ENCODE peak calls at places on chromosomes 7 and 10, in eight cellular contexts. One of them, this sample, is unnamed.

GRCh38 chr10:72275351-72276012 is 1.8 kb downstream of the DDIT4 start:
- DNase-seq in upper lobe of right lung: no peak
- DNase-seq in pancreas: peak; percentile 67
- DNase-seq in right lobe of liver: peak; percentile 69
- DNase-seq in SK-N-SH: no peak
- DNase-seq in hepatocyte: no peak
- DNase-seq in RWPE2: no peak
- DNase-seq in AG04450: no peak
- DNase-seq in this sample: no peak

GRCh38 chr10:1097436-1097835 is 41.3 kb downstream of the WDR37 start:
- DNase-seq in upper lobe of right lung: no peak
- DNase-seq in pancreas: no peak
- DNase-seq in right lobe of liver: no peak
- DNase-seq in SK-N-SH: no peak
- DNase-seq in hepatocyte: no peak
- DNase-seq in RWPE2: no peak
- DNase-seq in AG04450: no peak
- DNase-seq in this sample: no peak

GRCh38 chr7:149783386-149784250 is 10.2 kb upstream of the ZNF467 start:
- DNase-seq in upper lobe of right lung: no peak
- DNase-seq in pancreas: no peak
- DNase-seq in right lobe of liver: no peak
- DNase-seq in SK-N-SH: no peak
- DNase-seq in hepatocyte: no peak
- DNase-seq in RWPE2: no peak
- DNase-seq in AG04450: no peak
- DNase-seq in this sample: no peak

GRCh38 chr10:132482090-132482489 is 55.5 kb upstream of the INPP5A start:
- DNase-seq in upper lobe of right lung: peak; percentile 25
- DNase-seq in pancreas: no peak
- DNase-seq in right lobe of liver: no peak
- DNase-seq in SK-N-SH: no peak
- DNase-seq in hepatocyte: peak; percentile 77
- DNase-seq in RWPE2: peak; percentile 60
- DNase-seq in AG04450: peak; percentile 85
- DNase-seq in this sample: no peak

GRCh38 chr10:11145498-11145855 is 127.8 kb downstream of the CELF2 start:
- DNase-seq in upper lobe of right lung: no peak
- DNase-seq in pancreas: no peak
- DNase-seq in right lobe of liver: no peak
- DNase-seq in SK-N-SH: no peak
- DNase-seq in hepatocyte: peak; percentile 41
- DNase-seq in RWPE2: no peak
- DNase-seq in AG04450: no peak
- DNase-seq in this sample: no peak

GRCh38 chr10:45422207-45422606 is 48.2 kb downstream of the ALOX5 start:
- DNase-seq in upper lobe of right lung: peak; percentile 48
- DNase-seq in pancreas: no peak
- DNase-seq in right lobe of liver: no peak
- DNase-seq in SK-N-SH: no peak
- DNase-seq in hepatocyte: no peak
- DNase-seq in RWPE2: no peak
- DNase-seq in AG04450: no peak
- DNase-seq in this sample: no peak

GRCh38 chr10:13526952-13527863 is 1.6 kb downstream of the BEND7 start:
- DNase-seq in upper lobe of right lung: no peak
- DNase-seq in pancreas: no peak
- DNase-seq in right lobe of liver: no peak
- DNase-seq in SK-N-SH: no peak
- DNase-seq in hepatocyte: peak; percentile 55
- DNase-seq in RWPE2: no peak
- DNase-seq in AG04450: no peak
- DNase-seq in this sample: no peak

GRCh38 chr10:64156131-64156530 is 634.9 kb downstream of the REEP3 start:
- DNase-seq in upper lobe of right lung: no peak
- DNase-seq in pancreas: no peak
- DNase-seq in right lobe of liver: no peak
- DNase-seq in SK-N-SH: no peak
- DNase-seq in hepatocyte: no peak
- DNase-seq in RWPE2: no peak
- DNase-seq in AG04450: no peak
- DNase-seq in this sample: no peak

GRCh38 chr10:130655313-130656186 is 519.4 kb downstream of the GLRX3 start:
- DNase-seq in upper lobe of right lung: no peak
- DNase-seq in pancreas: no peak
- DNase-seq in right lobe of liver: peak; percentile 40
- DNase-seq in SK-N-SH: no peak
- DNase-seq in hepatocyte: no peak
- DNase-seq in RWPE2: no peak
- DNase-seq in AG04450: no peak
- DNase-seq in this sample: peak; percentile 34

GRCh38 chr7:74068378-74069085 is 15.1 kb upstream of the LIMK1 start:
- DNase-seq in upper lobe of right lung: peak; percentile 40
- DNase-seq in pancreas: no peak
- DNase-seq in right lobe of liver: peak; percentile 52
- DNase-seq in SK-N-SH: no peak
- DNase-seq in hepatocyte: no peak
- DNase-seq in RWPE2: no peak
- DNase-seq in AG04450: no peak
- DNase-seq in this sample: no peak

GRCh38 chr10:104349623-104350142 is 4.0 kb upstream of the CFAP58 start:
- DNase-seq in upper lobe of right lung: no peak
- DNase-seq in pancreas: no peak
- DNase-seq in right lobe of liver: no peak
- DNase-seq in SK-N-SH: no peak
- DNase-seq in hepatocyte: peak; percentile 78
- DNase-seq in RWPE2: no peak
- DNase-seq in AG04450: no peak
- DNase-seq in this sample: no peak

GRCh38 chr10:63515002-63515763 is 6.0 kb upstream of the REEP3 start:
- DNase-seq in upper lobe of right lung: no peak
- DNase-seq in pancreas: no peak
- DNase-seq in right lobe of liver: no peak
- DNase-seq in SK-N-SH: no peak
- DNase-seq in hepatocyte: peak; percentile 8
- DNase-seq in RWPE2: no peak
- DNase-seq in AG04450: no peak
- DNase-seq in this sample: no peak

GRCh38 chr7:36264123-36264916 is 111.3 kb downstream of the EEPD1 start:
- DNase-seq in upper lobe of right lung: peak; percentile 74
- DNase-seq in pancreas: no peak
- DNase-seq in right lobe of liver: no peak
- DNase-seq in SK-N-SH: peak; percentile 21
- DNase-seq in hepatocyte: no peak
- DNase-seq in RWPE2: no peak
- DNase-seq in AG04450: no peak
- DNase-seq in this sample: no peak

GRCh38 chr7:24825315-24825917 is 68.2 kb upstream of the GSDME start:
- DNase-seq in upper lobe of right lung: no peak
- DNase-seq in pancreas: no peak
- DNase-seq in right lobe of liver: no peak
- DNase-seq in SK-N-SH: no peak
- DNase-seq in hepatocyte: peak; percentile 20
- DNase-seq in RWPE2: no peak
- DNase-seq in AG04450: no peak
- DNase-seq in this sample: no peak

GRCh38 chr7:152076324-152076821 is 50.9 kb downstream of the GALNT11 start:
- DNase-seq in upper lobe of right lung: no peak
- DNase-seq in pancreas: peak; percentile 51
- DNase-seq in right lobe of liver: no peak
- DNase-seq in SK-N-SH: peak; percentile 39
- DNase-seq in hepatocyte: peak; percentile 22
- DNase-seq in RWPE2: no peak
- DNase-seq in AG04450: no peak
- DNase-seq in this sample: no peak

GRCh38 chr7:105906690-105907089 is 30.3 kb upstream of the ATXN7L1 start:
- DNase-seq in upper lobe of right lung: no peak
- DNase-seq in pancreas: no peak
- DNase-seq in right lobe of liver: no peak
- DNase-seq in SK-N-SH: no peak
- DNase-seq in hepatocyte: no peak
- DNase-seq in RWPE2: no peak
- DNase-seq in AG04450: no peak
- DNase-seq in this sample: no peak

GRCh38 chr10:8049151-8049873 is 5.2 kb upstream of the GATA3 start:
- DNase-seq in upper lobe of right lung: no peak
- DNase-seq in pancreas: no peak
- DNase-seq in right lobe of liver: no peak
- DNase-seq in SK-N-SH: peak; percentile 60
- DNase-seq in hepatocyte: peak; percentile 25
- DNase-seq in RWPE2: no peak
- DNase-seq in AG04450: no peak
- DNase-seq in this sample: no peak

GRCh38 chr10:131475043-131475442 is 163.5 kb upstream of the TCERG1L start:
- DNase-seq in upper lobe of right lung: no peak
- DNase-seq in pancreas: no peak
- DNase-seq in right lobe of liver: no peak
- DNase-seq in SK-N-SH: no peak
- DNase-seq in hepatocyte: no peak
- DNase-seq in RWPE2: no peak
- DNase-seq in AG04450: no peak
- DNase-seq in this sample: no peak

GRCh38 chr7:135321556-135321955 is 87.9 kb downstream of the STRA8 start:
- DNase-seq in upper lobe of right lung: no peak
- DNase-seq in pancreas: no peak
- DNase-seq in right lobe of liver: no peak
- DNase-seq in SK-N-SH: peak; percentile 62
- DNase-seq in hepatocyte: no peak
- DNase-seq in RWPE2: no peak
- DNase-seq in AG04450: no peak
- DNase-seq in this sample: peak; percentile 61

GRCh38 chr7:36002900-36003299 is 150.2 kb upstream of the EEPD1 start:
- DNase-seq in upper lobe of right lung: no peak
- DNase-seq in pancreas: no peak
- DNase-seq in right lobe of liver: no peak
- DNase-seq in SK-N-SH: no peak
- DNase-seq in hepatocyte: no peak
- DNase-seq in RWPE2: no peak
- DNase-seq in AG04450: no peak
- DNase-seq in this sample: no peak

GRCh38 chr10:112332509-112333228 is 41.2 kb upstream of the ACSL5 start:
- DNase-seq in upper lobe of right lung: peak; percentile 79
- DNase-seq in pancreas: peak; percentile 36
- DNase-seq in right lobe of liver: peak; percentile 64
- DNase-seq in SK-N-SH: no peak
- DNase-seq in hepatocyte: no peak
- DNase-seq in RWPE2: no peak
- DNase-seq in AG04450: no peak
- DNase-seq in this sample: peak; percentile 40

GRCh38 chr10:71351087-71351486 is 32.0 kb downstream of the SLC29A3 start:
- DNase-seq in upper lobe of right lung: no peak
- DNase-seq in pancreas: no peak
- DNase-seq in right lobe of liver: no peak
- DNase-seq in SK-N-SH: no peak
- DNase-seq in hepatocyte: no peak
- DNase-seq in RWPE2: no peak
- DNase-seq in AG04450: no peak
- DNase-seq in this sample: no peak

GRCh38 chr10:728603-729002 is 39.1 kb upstream of the DIP2C start:
- DNase-seq in upper lobe of right lung: no peak
- DNase-seq in pancreas: no peak
- DNase-seq in right lobe of liver: no peak
- DNase-seq in SK-N-SH: no peak
- DNase-seq in hepatocyte: no peak
- DNase-seq in RWPE2: no peak
- DNase-seq in AG04450: no peak
- DNase-seq in this sample: no peak

GRCh38 chr7:54596747-54597146 is 54.6 kb downstream of the VSTM2A start:
- DNase-seq in upper lobe of right lung: no peak
- DNase-seq in pancreas: no peak
- DNase-seq in right lobe of liver: no peak
- DNase-seq in SK-N-SH: no peak
- DNase-seq in hepatocyte: no peak
- DNase-seq in RWPE2: no peak
- DNase-seq in AG04450: no peak
- DNase-seq in this sample: no peak

GRCh38 chr10:24951201-24952145 is 933 bp downstream of the PRTFDC1 start:
- DNase-seq in upper lobe of right lung: no peak
- DNase-seq in pancreas: no peak
- DNase-seq in right lobe of liver: no peak
- DNase-seq in SK-N-SH: peak; percentile 33
- DNase-seq in hepatocyte: peak; percentile 38
- DNase-seq in RWPE2: no peak
- DNase-seq in AG04450: no peak
- DNase-seq in this sample: no peak

DNA sequence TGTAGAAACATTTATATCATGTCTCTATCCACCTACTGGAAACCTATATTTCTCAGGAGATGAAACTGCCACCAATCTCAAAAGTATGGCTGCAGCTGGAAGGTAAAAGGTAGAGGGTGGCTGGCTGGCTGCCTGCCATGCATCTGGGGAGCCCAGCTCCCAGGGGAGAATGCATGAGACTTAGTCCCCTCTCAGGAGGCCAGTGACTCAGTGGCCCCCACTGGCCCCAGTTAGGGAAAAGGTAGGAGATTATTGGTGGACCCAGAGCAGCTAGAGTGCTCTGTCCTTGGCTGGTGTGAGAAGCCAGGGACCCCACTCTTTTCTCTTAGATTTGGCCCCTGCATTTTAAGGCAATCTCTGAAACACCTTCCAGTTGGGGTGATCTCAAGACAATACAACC is 6.8 kb upstream of the NKX2-3 start:
- DNase-seq in upper lobe of right lung: no peak
- DNase-seq in pancreas: no peak
- DNase-seq in right lobe of liver: no peak
- DNase-seq in SK-N-SH: no peak
- DNase-seq in hepatocyte: no peak
- DNase-seq in RWPE2: no peak
- DNase-seq in AG04450: no peak
- DNase-seq in this sample: no peak
- H3K27me3 ChIP-seq in upper lobe of right lung: peaks cover 100% of the 10 kb centered on the region
- H3K27me3 ChIP-seq in pancreas: peaks cover 57% of the 10 kb centered on the region
- H3K27me3 ChIP-seq in right lobe of liver: no peaks in the 10 kb centered on the region
- H3K27me3 ChIP-seq in SK-N-SH: peaks cover 97% of the 10 kb centered on the region
- H3K27me3 ChIP-seq in hepatocyte: peaks cover 100% of the 10 kb centered on the region
- H3K27me3 ChIP-seq in RWPE2: peaks cover 97% of the 10 kb centered on the region
- H3K27me3 ChIP-seq in AG04450: peaks cover 97% of the 10 kb centered on the region
- H3K27me3 ChIP-seq in this sample: peaks cover 79% of the 10 kb centered on the region

GRCh38 chr7:1076184-1077072 is 11.5 kb upstream of the GPER1 start:
- DNase-seq in upper lobe of right lung: no peak
- DNase-seq in pancreas: peak; percentile 83
- DNase-seq in right lobe of liver: peak; percentile 54
- DNase-seq in SK-N-SH: no peak
- DNase-seq in hepatocyte: no peak
- DNase-seq in RWPE2: no peak
- DNase-seq in AG04450: no peak
- DNase-seq in this sample: peak; percentile 62
- H3K4me3 ChIP-seq in upper lobe of right lung: no peak overlapping the region
- H3K4me3 ChIP-seq in pancreas: peak overlapping the region; percentile 11
- H3K4me3 ChIP-seq in right lobe of liver: no peak overlapping the region
- H3K4me3 ChIP-seq in SK-N-SH: no peak overlapping the region
- H3K4me3 ChIP-seq in hepatocyte: no peak overlapping the region
- H3K4me3 ChIP-seq in RWPE2: no peak overlapping the region
- H3K4me3 ChIP-seq in AG04450: no peak overlapping the region
- H3K4me3 ChIP-seq in this sample: no peak overlapping the region

GRCh38 chr7:23462846-23463245 is 7.4 kb downstream of the IGF2BP3 start:
- DNase-seq in upper lobe of right lung: no peak
- DNase-seq in pancreas: no peak
- DNase-seq in right lobe of liver: no peak
- DNase-seq in SK-N-SH: peak; percentile 48
- DNase-seq in hepatocyte: peak; percentile 37
- DNase-seq in RWPE2: no peak
- DNase-seq in AG04450: no peak
- DNase-seq in this sample: no peak
- TF ChIP-seq CTCF in upper lobe of right lung: peak; percentile 32
- TF ChIP-seq CTCF in pancreas: no peak
- TF ChIP-seq CTCF in right lobe of liver: no peak
- TF ChIP-seq CTCF in SK-N-SH: peak; percentile 65
- TF ChIP-seq CTCF in hepatocyte: peak; percentile 38
- TF ChIP-seq CTCF in RWPE2: peak; percentile 46
- TF ChIP-seq CTCF in AG04450: peak; percentile 32
- TF ChIP-seq CTCF in this sample: peak; percentile 53

GRCh38 chr10:61096056-61096455 is 152.1 kb upstream of the RHOBTB1 start:
- DNase-seq in upper lobe of right lung: no peak
- DNase-seq in pancreas: no peak
- DNase-seq in right lobe of liver: no peak
- DNase-seq in SK-N-SH: no peak
- DNase-seq in hepatocyte: no peak
- DNase-seq in RWPE2: no peak
- DNase-seq in AG04450: no peak
- DNase-seq in this sample: no peak
- H3K27me3 ChIP-seq in upper lobe of right lung: no peaks in the 10 kb centered on the region
- H3K27me3 ChIP-seq in pancreas: no peaks in the 10 kb centered on the region
- H3K27me3 ChIP-seq in right lobe of liver: no peaks in the 10 kb centered on the region
- H3K27me3 ChIP-seq in SK-N-SH: no peaks in the 10 kb centered on the region
- H3K27me3 ChIP-seq in hepatocyte: no peaks in the 10 kb centered on the region
- H3K27me3 ChIP-seq in RWPE2: no peaks in the 10 kb centered on the region
- H3K27me3 ChIP-seq in AG04450: peaks cover 10% of the 10 kb centered on the region
- H3K27me3 ChIP-seq in this sample: no peaks in the 10 kb centered on the region